ENCODE peak calls at places on chromosomes 12 and 14, in seven cellular contexts. S is GM23248; K is effector memory CD4-positive, alpha-beta T cell; O is osteoblast; M is endodermal cell; T is colonic mucosa; P is heart right ventricle. G is an unnamed sample. For H3K4me1, the result is how much of the 10 kb centered on the place peaks cover.

GRCh38 chr12:121240484-121241202 is 30.7 kb downstream of the P2RX4 start:
- DNase-seq in S (no peak), K (peak), O (peak), M (peak), T (peak), P (peak), G (peak)

GRCh38 chr12:58915634-58916033 is 4.7 kb downstream of the LRIG3 start:
- DNase-seq in S (peak), K (no peak), O (peak), M (peak), T (peak), P (peak), G (peak)

GRCh38 chr12:58365087-58365390 is 423.7 kb downstream of the ATP23 start:
- DNase-seq in S (no peak), K (no peak), O (no peak), M (no peak), T (no peak), P (no peak), G (no peak)

GRCh38 chr12:120264086-120264485 is 1.4 kb downstream of the PXN start:
- DNase-seq in S (peak), K (no peak), O (no peak), M (no peak), T (no peak), P (no peak), G (no peak)

GRCh38 chr12:131682511-131682895 is 28.4 kb upstream of the SFSWAP start:
- DNase-seq in S (no peak), K (peak), O (no peak), M (no peak), T (no peak), P (no peak), G (no peak)

GRCh38 chr14:70660967-70661871 is 19.5 kb downstream of the TTC9 start:
- DNase-seq in S (no peak), K (no peak), O (no peak), M (no peak), T (peak), P (no peak), G (no peak)

GRCh38 chr14:48575772-48576171 is 900.4 kb upstream of the MDGA2 start:
- DNase-seq in S (no peak), K (no peak), O (no peak), M (peak), T (no peak), P (no peak), G (no peak)

GRCh38 chr14:71586131-71586893 is 345.9 kb upstream of the RGS6 start:
- DNase-seq in S (peak), K (no peak), O (no peak), M (no peak), T (no peak), P (no peak), G (peak)

GRCh38 chr14:22567437-22567836 is 21.6 kb downstream of the DAD1 start:
- DNase-seq in S (no peak), K (no peak), O (no peak), M (no peak), T (no peak), P (no peak), G (no peak)

GRCh38 chr14:99427632-99428315 is 52.9 kb downstream of the SETD3 start:
- DNase-seq in S (peak), K (no peak), O (peak), M (no peak), T (no peak), P (no peak), G (no peak)

GRCh38 chr14:62759796-62760195 is 285.5 kb downstream of the KCNH5 start:
- DNase-seq in S (no peak), K (no peak), O (no peak), M (peak), T (no peak), P (no peak), G (peak)

GRCh38 chr12:30188602-30189326 is 405.0 kb upstream of the TMTC1 start:
- DNase-seq in S (no peak), K (no peak), O (no peak), M (no peak), T (no peak), P (peak), G (peak)

GRCh38 chr12:131061041-131061806 is 107.5 kb downstream of the ADGRD1 start:
- DNase-seq in S (no peak), K (no peak), O (peak), M (peak), T (no peak), P (no peak), G (no peak)

GRCh38 chr12:124940393-124941169 is 26.1 kb upstream of the UBC start:
- DNase-seq in S (peak), K (peak), O (peak), M (peak), T (peak), P (peak), G (peak)

GRCh38 chr14:30553311-30553989 is 5.5 kb upstream of the G2E3 start:
- DNase-seq in S (peak), K (no peak), O (peak), M (no peak), T (no peak), P (no peak), G (peak)

DNA sequence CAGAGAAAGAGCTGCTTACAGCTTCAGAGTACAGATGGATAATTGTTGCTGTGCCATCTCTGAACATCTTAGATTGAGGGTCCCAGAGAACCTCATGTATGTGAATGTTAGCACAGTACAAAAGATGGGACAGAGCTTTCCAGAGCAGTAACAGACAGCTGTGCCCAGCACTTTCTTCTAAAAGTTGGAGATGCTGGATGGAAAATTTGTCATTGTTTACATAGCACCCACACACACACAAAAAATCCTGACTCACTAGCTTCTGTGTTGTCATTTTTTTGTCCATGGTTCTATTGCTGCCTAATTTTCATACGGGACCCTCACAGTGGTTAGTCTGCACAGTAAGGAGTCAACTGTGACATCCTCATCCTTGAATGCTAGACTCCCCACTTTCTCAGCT is 374.7 kb downstream of the DIO2 start:
- DNase-seq in S (peak), K (no peak), O (no peak), M (no peak), T (no peak), P (no peak), G (no peak)
- H3K4me1 ChIP-seq in S (under half), K (under half), O (under half), M (under half), T (under half), P (under half), G (under half)

DNA sequence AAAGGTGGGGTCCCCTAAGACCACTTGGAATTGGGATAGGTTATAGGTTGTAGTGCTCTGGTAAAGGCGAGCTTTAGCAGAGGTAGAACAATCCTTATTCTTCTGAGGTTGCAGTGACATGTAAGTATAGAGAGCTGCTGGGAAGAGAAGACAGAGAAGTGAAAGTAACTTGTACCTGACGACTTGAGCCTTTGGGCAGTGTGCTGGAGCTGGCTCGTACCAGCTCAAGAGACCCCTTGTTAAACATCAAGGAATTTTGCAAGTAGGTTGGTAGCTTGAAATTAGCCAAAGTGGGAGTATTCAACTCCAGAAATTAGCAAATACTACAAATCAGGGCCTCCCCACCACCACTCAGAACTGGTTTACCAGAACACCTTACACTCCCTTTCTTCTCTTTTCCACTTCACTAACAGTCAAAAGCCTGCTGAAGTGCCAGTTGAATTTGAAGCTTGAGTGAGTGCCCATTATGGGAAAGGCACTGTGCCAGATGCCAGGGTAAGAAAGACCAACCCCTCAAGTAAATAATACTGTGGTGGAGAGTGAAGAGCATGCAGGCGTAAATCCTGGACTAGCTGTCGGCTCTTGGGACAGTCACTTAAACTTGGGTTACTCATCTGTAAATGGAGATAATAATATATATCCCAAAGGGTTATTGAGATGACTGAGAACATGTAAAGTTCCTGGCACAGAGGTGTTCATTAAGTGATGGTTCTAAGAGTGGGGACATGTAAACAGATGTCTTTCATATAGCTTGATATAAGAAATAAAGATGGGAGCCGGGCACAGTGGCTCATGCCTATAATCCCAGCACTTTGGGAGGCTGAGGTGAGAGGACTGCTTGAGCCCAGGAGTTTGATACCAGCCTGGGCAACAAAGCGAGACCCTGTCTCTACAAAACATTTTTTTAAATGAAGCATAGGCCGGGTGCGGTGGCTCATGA is 27.1 kb upstream of the EID3 start:
- DNase-seq in S (no peak), K (no peak), O (no peak), M (no peak), T (peak), P (no peak), G (no peak)
- H3K27ac ChIP-seq in S (peak), K (no peak), O (peak), M (no peak), T (peak), P (no peak), G (no peak)

DNA sequence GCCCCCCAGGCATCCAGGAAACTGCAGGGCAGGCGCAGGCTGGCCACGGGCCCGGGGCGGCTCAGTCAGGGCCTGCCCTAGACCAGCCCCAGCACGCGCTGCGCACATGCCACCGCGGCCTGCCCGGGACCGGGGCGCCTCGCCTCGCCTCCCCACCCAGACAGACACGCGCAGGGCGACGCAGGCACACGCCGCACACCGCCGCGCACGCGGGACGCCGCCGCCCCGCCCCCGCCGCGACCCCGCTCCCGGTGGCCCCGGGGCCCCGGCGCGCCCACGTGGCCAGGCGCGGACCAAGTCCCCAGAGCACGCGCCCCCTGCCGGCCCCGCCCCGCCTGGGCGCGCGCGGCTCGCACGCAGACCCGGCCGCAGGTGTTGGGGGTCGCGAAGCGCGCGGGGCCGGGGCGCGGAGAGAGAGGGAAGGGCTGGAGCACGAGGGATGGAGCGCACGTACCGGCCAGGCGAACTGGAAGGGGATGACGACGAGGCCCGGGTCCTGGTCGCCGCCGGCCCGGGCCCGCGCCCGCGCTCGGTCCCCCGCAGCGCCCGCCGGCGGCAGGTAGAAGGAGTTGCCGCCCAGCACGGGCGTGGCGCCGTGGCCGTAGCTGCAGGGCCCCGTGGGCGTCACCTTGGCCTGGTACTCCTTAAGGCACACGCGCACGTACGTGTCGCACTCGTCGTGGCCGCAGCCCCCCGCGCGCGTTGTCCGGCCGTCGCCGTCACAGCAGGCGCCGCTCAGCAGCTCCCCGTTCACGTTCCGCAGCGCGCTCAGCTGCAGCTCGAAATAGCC is 1.1 kb downstream of the JAG2 start:
- DNase-seq in S (peak), K (no peak), O (no peak), M (peak), T (no peak), P (no peak), G (peak)
- H3K4me3 ChIP-seq in S (no peak), K (peak), O (no peak), M (peak), T (peak), P (peak), G (peak)

GRCh38 chr14:91231446-91231845 is 13.1 kb downstream of the GPR68 start:
- DNase-seq in S (peak), K (no peak), O (peak), M (no peak), T (no peak), P (no peak), G (no peak)
- H3K4me1 ChIP-seq in S (under half), K (half or more), O (under half), M (under half), T (under half), P (under half), G (under half)

DNA sequence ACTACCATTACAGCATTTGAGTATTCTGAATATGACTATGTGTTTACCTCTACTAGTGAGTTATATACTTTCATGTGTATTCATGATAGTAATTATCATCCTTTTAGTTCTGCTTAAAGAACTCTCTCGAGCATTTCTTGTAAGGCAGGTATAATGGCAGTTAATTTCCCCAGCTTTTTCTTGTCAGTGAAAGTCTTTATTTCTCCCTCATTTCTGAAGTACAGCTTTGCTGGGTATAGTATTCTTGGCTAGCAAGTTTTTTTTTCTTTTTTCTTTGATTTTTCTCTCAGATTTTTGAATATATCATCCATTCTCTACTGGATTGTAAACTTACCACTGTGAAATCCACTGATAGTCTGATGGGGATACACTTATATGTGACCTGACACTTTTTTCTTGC is 165.9 kb upstream of the ARHGAP5 start:
- DNase-seq in S (no peak), K (no peak), O (no peak), M (no peak), T (no peak), P (no peak), G (no peak)
- H3K27ac ChIP-seq in S (no peak), K (no peak), O (no peak), M (no peak), T (no peak), P (no peak), G (no peak)

GRCh38 chr14:103396463-103396862 is 11.2 kb downstream of the MARK3 start:
- DNase-seq in S (no peak), K (no peak), O (no peak), M (no peak), T (no peak), P (no peak), G (no peak)

GRCh38 chr14:103392572-103392971 is 7.4 kb downstream of the MARK3 start:
- DNase-seq in S (no peak), K (no peak), O (no peak), M (no peak), T (no peak), P (no peak), G (no peak)

GRCh38 chr14:103393078-103393477 is 7.9 kb downstream of the MARK3 start:
- DNase-seq in S (no peak), K (no peak), O (no peak), M (no peak), T (no peak), P (no peak), G (no peak)

GRCh38 chr14:103393687-103394626 is 8.7 kb downstream of the MARK3 start:
- DNase-seq in S (peak), K (no peak), O (no peak), M (no peak), T (no peak), P (no peak), G (peak)

GRCh38 chr14:103395245-103395644 is 10.0 kb downstream of the MARK3 start:
- DNase-seq in S (peak), K (no peak), O (no peak), M (no peak), T (no peak), P (no peak), G (no peak)
- H3K4me3 ChIP-seq in S (no peak), K (no peak), O (no peak), M (no peak), T (no peak), P (no peak), G (no peak)

GRCh38 chr12:95202691-95203476 is 14.4 kb downstream of the FGD6 start:
- DNase-seq in S (peak), K (no peak), O (no peak), M (no peak), T (no peak), P (no peak), G (no peak)
- H3K4me1 ChIP-seq in S (half or more), K (under half), O (half or more), M (under half), T (under half), P (under half), G (half or more)

DNA sequence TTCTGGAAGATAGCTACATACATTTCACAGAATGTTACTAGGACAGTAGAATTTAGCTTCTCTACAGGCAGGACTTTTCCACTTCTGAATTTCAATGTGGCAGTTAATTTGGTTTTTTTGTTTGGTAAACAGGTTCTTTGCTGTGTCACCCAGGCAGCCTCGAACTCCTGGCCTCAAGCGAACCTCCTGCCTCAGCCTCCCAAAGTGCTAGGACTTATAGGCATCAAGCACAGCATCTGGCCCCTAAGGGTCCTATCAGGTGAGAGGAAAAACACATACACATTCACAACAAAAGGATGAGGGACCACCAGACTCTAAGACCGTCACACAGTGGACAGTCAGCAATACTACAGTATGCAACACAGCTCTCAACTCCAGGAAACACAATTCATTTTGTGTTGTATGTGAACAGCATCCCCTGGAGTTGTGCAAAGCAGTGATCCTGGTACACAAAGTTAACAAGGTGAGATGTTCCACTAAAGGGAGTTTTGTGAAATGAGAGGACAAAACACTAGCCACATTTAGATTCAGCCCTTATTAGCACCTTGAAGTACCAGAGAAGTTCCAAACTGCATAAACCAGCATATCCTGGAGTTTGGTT is 6.9 kb downstream of the ATP2B1 start:
- DNase-seq in S (no peak), K (no peak), O (no peak), M (no peak), T (no peak), P (no peak), G (no peak)
- H3K27ac ChIP-seq in S (no peak), K (no peak), O (no peak), M (no peak), T (no peak), P (no peak), G (no peak)

G was measured in cardiac muscle cell.